ENCODE peak calls at places on chromosomes 2 and 18, in five cellular contexts. W, J, Z, V and H are unnamed samples.

GRCh38 chr2:128439231-128440086 is 120.8 kb upstream of the HS6ST1 start:
- DNase-seq in W (no peak), J (no peak), Z (no peak), V (peak), H (no peak)

GRCh38 chr2:232386490-232386739 is 7.9 kb downstream of the ALPP start:
- DNase-seq in W (no peak), J (no peak), Z (no peak), V (no peak), H (no peak)

GRCh38 chr2:18077724-18078123 is 199.3 kb downstream of the KCNS3 start:
- DNase-seq in W (peak), J (peak), Z (no peak), V (no peak), H (no peak)

GRCh38 chr2:119480718-119481142 is 43.6 kb downstream of the SCTR start:
- DNase-seq in W (no peak), J (no peak), Z (peak), V (no peak), H (no peak)

GRCh38 chr2:14516844-14517243 is 115.7 kb upstream of the LRATD1 start:
- DNase-seq in W (peak), J (peak), Z (no peak), V (no peak), H (no peak)

GRCh38 chr18:24118750-24119577 is 19.9 kb upstream of the CABYR start:
- DNase-seq in W (peak), J (no peak), Z (peak), V (peak), H (peak)

GRCh38 chr2:46970334-46971288 is 55.0 kb upstream of the MCFD2 start:
- DNase-seq in W (peak), J (no peak), Z (no peak), V (peak), H (peak)

GRCh38 chr2:151053661-151053990 is 208.0 kb downstream of the RBM43 start:
- DNase-seq in W (peak), J (no peak), Z (no peak), V (no peak), H (no peak)

GRCh38 chr2:8197101-8197500 is 484.8 kb upstream of the ID2 start:
- DNase-seq in W (no peak), J (no peak), Z (peak), V (no peak), H (no peak)

GRCh38 chr2:86788881-86789686 is 1.6 kb downstream of the CD8A start:
- DNase-seq in W (peak), J (no peak), Z (peak), V (no peak), H (no peak)

GRCh38 chr2:215461836-215462532 is 26.1 kb upstream of the FN1 start:
- DNase-seq in W (peak), J (no peak), Z (no peak), V (no peak), H (no peak)

GRCh38 chr18:36186461-36187137 is 698 bp upstream of the MOCOS start:
- DNase-seq in W (peak), J (no peak), Z (peak), V (peak), H (peak)

GRCh38 chr18:36185157-36185556 is 2.1 kb upstream of the MOCOS start:
- DNase-seq in W (no peak), J (no peak), Z (no peak), V (no peak), H (no peak)

GRCh38 chr18:36187138-36187825 is at the start of gene MOCOS:
- DNase-seq in W (peak), J (no peak), Z (peak), V (peak), H (peak)

GRCh38 chr18:36183987-36184386 is 3.3 kb upstream of the MOCOS start:
- DNase-seq in W (no peak), J (no peak), Z (no peak), V (no peak), H (no peak)

DNA sequence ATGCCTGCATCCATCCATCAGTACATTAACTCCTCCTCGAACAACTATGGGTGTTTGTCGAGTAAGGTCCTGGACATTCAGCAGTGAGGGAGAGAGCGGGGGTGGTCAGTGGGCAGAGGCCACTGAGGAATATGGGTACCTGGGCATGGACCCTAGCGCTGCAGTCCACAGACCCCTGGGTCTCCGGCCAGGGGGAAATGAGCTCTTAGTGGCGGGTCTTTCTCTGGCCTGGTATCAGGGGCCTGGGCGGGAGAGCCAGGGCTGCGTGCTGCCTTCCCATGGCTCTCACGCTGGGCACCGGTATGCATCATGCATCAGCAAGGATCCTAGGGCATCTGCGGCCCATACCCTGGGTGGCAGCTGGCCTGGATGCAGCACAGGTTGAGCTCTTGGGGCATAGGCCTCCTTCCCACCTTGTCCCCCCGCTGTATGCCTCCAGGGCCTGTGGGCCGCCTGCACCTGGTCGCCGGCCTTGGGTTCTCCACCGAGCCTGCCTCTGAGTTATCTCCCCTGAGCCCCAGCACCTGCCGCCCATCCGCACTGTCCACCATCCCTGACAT is 1.3 kb upstream of the MOCOS start:
- DNase-seq in W (no peak), J (no peak), Z (no peak), V (no peak), H (no peak)
- H3K4me3 ChIP-seq in W (no peak), J (peak), Z (no peak), V (no peak), H (no peak)

GRCh38 chr18:46337206-46337710 is 233.1 kb downstream of the HAUS1 start:
- DNase-seq in W (no peak), J (no peak), Z (no peak), V (no peak), H (no peak)
- H3K4me3 ChIP-seq in W (no peak), J (no peak), Z (no peak), V (no peak), H (no peak)

DNA sequence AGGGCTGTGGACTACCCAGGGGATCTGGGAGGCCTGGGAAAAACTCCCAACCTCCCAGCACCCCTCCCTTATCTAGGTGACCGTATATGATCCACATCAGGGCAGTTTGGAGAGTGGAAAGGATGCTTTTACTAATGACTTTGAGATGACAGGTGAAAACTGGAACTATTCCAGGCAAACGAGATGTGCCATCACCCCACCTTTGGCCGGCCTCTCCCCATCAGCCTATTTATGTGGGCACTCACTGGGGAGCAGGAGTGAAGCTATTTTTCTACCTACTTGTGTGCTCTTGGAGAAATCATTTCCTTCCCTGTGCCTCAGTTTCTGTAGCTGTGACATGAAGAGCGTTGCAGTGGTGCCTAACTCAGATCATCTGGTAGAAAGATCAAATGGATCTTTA is 107.2 kb downstream of the SMAD7 start:
- DNase-seq in W (no peak), J (no peak), Z (no peak), V (no peak), H (no peak)
- H3K4me3 ChIP-seq in W (no peak), J (no peak), Z (no peak), V (no peak), H (no peak)

DNA sequence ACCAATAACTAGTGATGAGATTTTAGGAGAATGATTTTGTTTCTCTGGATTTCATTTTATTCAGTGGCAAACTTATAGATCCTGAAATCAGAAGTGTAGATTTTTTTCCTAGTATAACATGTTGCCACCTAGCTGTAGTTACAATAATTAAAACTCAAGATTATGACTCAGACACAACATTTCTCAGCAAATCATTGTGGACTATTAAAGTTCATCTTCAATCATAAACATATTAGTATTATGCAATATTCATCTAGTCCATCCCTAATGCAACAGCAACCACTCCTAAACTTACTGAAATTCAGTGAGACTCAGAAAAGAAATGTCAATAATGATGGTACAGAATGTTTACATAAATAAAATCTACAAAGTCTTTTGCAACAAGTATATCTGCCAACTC is 51.3 kb downstream of the USP34 start:
- DNase-seq in W (peak), J (no peak), Z (no peak), V (no peak), H (no peak)
- H3K4me3 ChIP-seq in W (no peak), J (no peak), Z (no peak), V (no peak), H (no peak)

DNA sequence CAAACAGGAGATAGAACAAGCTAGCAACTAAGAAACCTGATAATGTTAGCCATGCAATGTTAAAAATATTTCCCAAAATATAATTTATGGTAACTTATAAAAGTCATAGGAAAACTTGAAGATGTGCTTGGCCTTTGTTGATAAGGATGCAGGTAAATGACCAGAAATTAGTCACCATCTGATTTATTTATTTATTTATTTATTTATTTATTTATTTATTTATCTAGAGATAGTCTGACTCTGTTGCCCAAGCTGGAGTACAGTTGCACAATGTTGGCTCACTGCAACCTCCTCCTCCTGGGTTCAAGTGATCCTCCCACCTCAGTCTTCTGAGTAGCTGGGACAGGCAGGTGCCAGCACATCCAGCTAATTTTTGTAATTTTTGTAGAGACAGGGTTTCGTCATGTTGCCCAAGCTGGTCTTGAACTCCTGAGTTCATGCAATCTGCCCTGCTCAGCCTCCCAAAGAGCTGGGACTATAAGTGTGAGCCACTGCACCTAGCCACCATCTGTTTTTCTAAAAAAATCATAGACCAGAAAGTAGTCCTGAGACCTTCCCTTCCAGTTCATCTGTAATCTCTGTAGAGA is 109.5 kb downstream of the DHRS9 start:
- DNase-seq in W (no peak), J (no peak), Z (no peak), V (no peak), H (no peak)
- H3K4me3 ChIP-seq in W (no peak), J (no peak), Z (no peak), V (no peak), H (no peak)